ENCODE peak calls at places on chromosomes 2 and 18, in four cellular contexts. D is K562, Y is GM12878, Q is HL-60. V is an unnamed sample.

GRCh38 chr2:1489486-1489885 is 76.2 kb downstream of the TPO start:
- DNase-seq in D (no peak), Y (no peak), Q (no peak), V (no peak)

GRCh38 chr2:223108376-223109100 is 56.5 kb downstream of the KCNE4 start:
- DNase-seq in D (no peak), Y (no peak), Q (no peak), V (no peak)

GRCh38 chr2:11752906-11753305 is 6.5 kb downstream of the LPIN1 start:
- DNase-seq in D (no peak), Y (no peak), Q (no peak), V (no peak)

GRCh38 chr2:119650971-119651370 is 28.0 kb upstream of the TMEM177 start:
- DNase-seq in D (no peak), Y (no peak), Q (no peak), V (no peak)

GRCh38 chr2:144607899-144608477 is 88.1 kb upstream of the ZEB2 start:
- DNase-seq in D (no peak), Y (no peak), Q (peak; percentile 61), V (no peak)

GRCh38 chr2:27765621-27766286 is 5.8 kb upstream of the MRPL33 start:
- DNase-seq in D (peak; percentile 54), Y (no peak), Q (no peak), V (no peak)

GRCh38 chr2:217710218-217710565 is 292.6 kb downstream of the TNS1 start:
- DNase-seq in D (no peak), Y (no peak), Q (no peak), V (no peak)

GRCh38 chr2:193837368-193837767 is 1642.6 kb upstream of the TMEFF2 start:
- DNase-seq in D (no peak), Y (no peak), Q (no peak), V (no peak)

GRCh38 chr2:150542692-150543091 is 55.2 kb upstream of the RND3 start:
- DNase-seq in D (no peak), Y (no peak), Q (no peak), V (no peak)

GRCh38 chr2:5242751-5243150 is 449.4 kb upstream of the SOX11 start:
- DNase-seq in D (no peak), Y (no peak), Q (no peak), V (no peak)

GRCh38 chr2:129929321-129930290 is 49.9 kb upstream of the RAB6C start:
- DNase-seq in D (no peak), Y (no peak), Q (no peak), V (no peak)

GRCh38 chr2:56077352-56077915 is 106.4 kb upstream of the CCDC85A start:
- DNase-seq in D (peak; percentile 53), Y (no peak), Q (no peak), V (no peak)

GRCh38 chr18:40006553-40007073 is 1948.4 kb upstream of the PIK3C3 start:
- DNase-seq in D (no peak), Y (no peak), Q (no peak), V (no peak)

GRCh38 chr2:172484706-172485105 is 57.3 kb downstream of the ITGA6 start:
- DNase-seq in D (no peak), Y (no peak), Q (no peak), V (no peak)

GRCh38 chr2:132438650-132439030 is 22.0 kb downstream of the GPR39 start:
- DNase-seq in D (no peak), Y (no peak), Q (no peak), V (no peak)

GRCh38 chr2:146853741-146854444 is 990.9 kb upstream of the ACVR2A start:
- DNase-seq in D (no peak), Y (no peak), Q (no peak), V (no peak)

GRCh38 chr2:48131503-48132293 is 225.4 kb upstream of the FBXO11 start:
- DNase-seq in D (no peak), Y (no peak), Q (no peak), V (no peak)

GRCh38 chr2:220175967-220176366 is 548.5 kb downstream of the SLC4A3 start:
- DNase-seq in D (no peak), Y (no peak), Q (no peak), V (no peak)
- TF ChIP-seq SPI1 in D (no peak), Y (no peak), Q (no peak), V (no peak)

GRCh38 chr2:241177935-241178334 is 10.5 kb upstream of the ANO7 start:
- DNase-seq in D (no peak), Y (no peak), Q (no peak), V (no peak)

GRCh38 chr2:241177526-241177925 is 11.0 kb upstream of the ANO7 start:
- DNase-seq in D (no peak), Y (no peak), Q (no peak), V (no peak)

GRCh38 chr2:241168366-241168765 is 18.1 kb downstream of the PPP1R7 start:
- DNase-seq in D (no peak), Y (no peak), Q (no peak), V (no peak)

DNA sequence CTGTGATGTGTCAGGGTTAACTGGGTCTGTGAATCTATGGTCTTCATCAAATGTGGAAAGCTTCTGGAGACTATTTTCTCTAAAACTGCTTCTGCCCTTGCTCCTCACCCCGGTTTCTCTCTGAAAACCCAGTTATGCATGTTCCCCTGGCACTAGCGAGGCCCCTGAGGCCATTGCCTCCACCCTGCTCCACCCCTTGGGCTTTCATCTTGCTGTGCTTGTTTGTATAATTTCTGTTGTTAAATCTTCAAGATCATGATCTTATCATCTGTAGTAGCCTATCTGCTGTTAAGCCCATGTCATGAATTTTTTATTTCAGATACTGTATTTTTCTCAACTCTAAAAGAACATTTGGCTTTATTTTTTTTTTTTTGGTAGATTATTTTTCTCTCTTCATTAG is 14.9 kb upstream of the ANO7 start:
- DNase-seq in D (no peak), Y (no peak), Q (no peak), V (no peak)
- TF ChIP-seq SPI1 in D (no peak), Y (no peak), Q (no peak), V (no peak)

DNA sequence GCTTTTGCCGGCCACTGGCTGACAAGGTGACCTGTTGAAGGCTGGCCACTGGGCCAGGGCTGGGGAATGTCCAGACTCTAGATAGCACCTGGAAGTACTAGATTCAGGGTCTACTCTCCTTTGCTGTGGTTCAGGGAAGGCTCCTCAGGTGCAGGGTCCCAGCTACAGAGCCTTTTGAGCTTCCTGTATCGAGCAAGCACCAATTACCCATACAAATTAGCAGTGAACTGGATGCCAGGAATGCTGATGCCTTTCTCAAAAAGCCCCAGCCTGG is 213.4 kb downstream of the CYP26B1 start:
- DNase-seq in D (no peak), Y (no peak), Q (no peak), V (no peak)
- TF ChIP-seq SPI1 in D (no peak), Y (no peak), Q (no peak), V (no peak)

GRCh38 chr2:109277414-109277813 is 148.4 kb downstream of the SH3RF3 start:
- DNase-seq in D (peak; percentile 4), Y (no peak), Q (no peak), V (no peak)
- TF ChIP-seq SPI1 in D (no peak), Y (no peak), Q (no peak), V (no peak)

GRCh38 chr18:77143196-77143595 is 10.6 kb upstream of the MBP start:
- DNase-seq in D (no peak), Y (no peak), Q (no peak), V (no peak)

GRCh38 chr18:77140439-77141109 is 8.0 kb upstream of the MBP start:
- DNase-seq in D (no peak), Y (no peak), Q (no peak), V (no peak)

GRCh38 chr18:77139619-77140018 is 7.0 kb upstream of the MBP start:
- DNase-seq in D (no peak), Y (no peak), Q (peak; percentile 1), V (no peak)

GRCh38 chr18:77140030-77140429 is 7.4 kb upstream of the MBP start:
- DNase-seq in D (no peak), Y (no peak), Q (peak; percentile 1), V (no peak)

DNA sequence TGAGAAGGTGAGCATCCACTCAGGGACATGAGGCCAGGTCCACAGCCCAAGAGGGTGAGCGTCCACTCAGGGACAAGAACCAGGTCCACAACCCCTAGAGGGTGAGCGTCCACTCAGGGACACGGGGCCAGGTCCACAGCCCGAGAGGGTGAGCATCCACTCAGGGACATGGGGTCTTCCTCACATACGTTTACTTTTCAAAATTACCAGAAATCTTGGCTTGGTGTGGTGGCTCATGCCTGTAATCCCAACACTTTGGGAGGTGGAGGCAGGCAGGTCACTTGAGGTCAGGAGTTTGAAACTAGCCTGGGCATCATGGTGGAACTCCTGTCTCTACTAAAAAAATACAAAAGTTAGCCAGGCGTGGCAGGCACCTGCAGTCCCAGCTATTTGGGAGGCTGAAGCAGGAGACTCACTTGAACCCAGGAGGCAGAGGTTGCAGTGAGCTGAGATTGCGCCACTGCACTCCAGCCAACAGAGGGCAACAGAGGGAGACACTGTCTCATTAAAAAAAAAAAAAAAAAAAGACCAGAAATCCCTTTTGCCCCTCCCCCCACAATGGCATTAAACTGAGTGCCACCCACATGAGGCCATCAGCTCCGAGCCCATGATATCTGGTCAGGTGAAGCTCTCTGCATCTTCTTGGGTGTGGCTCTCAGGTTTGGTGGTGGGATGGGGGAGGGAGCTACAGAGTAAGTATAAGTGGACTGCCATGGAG is 9.0 kb upstream of the MBP start:
- DNase-seq in D (no peak), Y (no peak), Q (no peak), V (no peak)
- TF ChIP-seq SPI1 in D (no peak), Y (no peak), Q (no peak), V (no peak)

GRCh38 chr2:41933585-41934322 is 114.1 kb upstream of the PKDCC start:
- DNase-seq in D (no peak), Y (no peak), Q (no peak), V (no peak)
- TF ChIP-seq SPI1 in D (no peak), Y (no peak), Q (no peak), V (no peak)

DNA sequence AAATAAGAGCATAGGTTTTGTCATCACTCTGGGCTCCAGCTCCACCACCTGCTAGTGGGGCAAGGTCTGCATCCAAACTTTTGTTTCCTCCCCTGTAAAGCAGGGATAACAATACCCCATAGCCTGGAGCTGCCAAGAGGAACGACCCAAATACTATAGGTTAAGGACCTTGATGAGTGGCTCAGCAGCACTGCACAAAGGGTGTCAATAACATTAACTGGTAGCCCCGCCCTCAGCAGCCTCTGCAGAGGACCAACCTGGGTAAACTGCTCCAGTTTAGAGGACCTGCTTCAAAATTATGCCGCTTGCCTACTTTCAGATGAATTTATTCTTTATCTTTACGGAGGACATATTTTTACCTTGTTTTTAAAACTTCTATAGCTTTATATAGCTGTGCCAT is 65.8 kb upstream of the RIOK3 start:
- DNase-seq in D (no peak), Y (no peak), Q (no peak), V (no peak)
- TF ChIP-seq SPI1 in D (no peak), Y (no peak), Q (no peak), V (no peak)